ENCODE peak calls at places on chromosome 11, in six cellular contexts. J is kidney, S is A549, O is H9, T is IMR-90, G is endodermal cell. R is an unnamed sample. For H3K9me3, the result is how much of the 10 kb centered on the place peaks cover.

GRCh38 chr11:22703040-22703439 is 36.6 kb downstream of the GAS2 start:
- DNase-seq in J (no peak), S (peak), O (no peak), T (peak), G (no peak), R (peak)

GRCh38 chr11:112584674-112585073 is 324.0 kb upstream of the PLET1 start:
- DNase-seq in J (no peak), S (no peak), O (peak), T (no peak), G (peak), R (no peak)

GRCh38 chr11:123560001-123560400 is 94.4 kb downstream of the SCN3B start:
- DNase-seq in J (peak), S (no peak), O (no peak), T (peak), G (no peak), R (peak)

GRCh38 chr11:79809487-79809886 is 368.7 kb upstream of the TENM4 start:
- DNase-seq in J (no peak), S (no peak), O (no peak), T (no peak), G (no peak), R (no peak)

GRCh38 chr11:261624-262023 is 16.6 kb upstream of the NLRP6 start:
- DNase-seq in J (no peak), S (no peak), O (no peak), T (no peak), G (no peak), R (no peak)

GRCh38 chr11:34105957-34106504 is 602 bp downstream of the NAT10 start:
- DNase-seq in J (no peak), S (no peak), O (no peak), T (peak), G (no peak), R (no peak)

GRCh38 chr11:79150966-79151365 is 289.9 kb downstream of the TENM4 start:
- DNase-seq in J (no peak), S (no peak), O (no peak), T (peak), G (peak), R (no peak)

GRCh38 chr11:128210148-128210940 is 377.0 kb downstream of the ETS1 start:
- DNase-seq in J (no peak), S (peak), O (peak), T (peak), G (peak), R (no peak)

GRCh38 chr11:57180141-57180561 is 1.6 kb upstream of the LRRC55 start:
- DNase-seq in J (no peak), S (no peak), O (peak), T (no peak), G (peak), R (no peak)

GRCh38 chr11:57180964-57181363 is 789 bp upstream of the LRRC55 start:
- DNase-seq in J (no peak), S (no peak), O (no peak), T (no peak), G (no peak), R (no peak)

GRCh38 chr11:57181678-57182305 is at the start of gene LRRC55:
- DNase-seq in J (no peak), S (no peak), O (no peak), T (no peak), G (no peak), R (no peak)

GRCh38 chr11:57182896-57183295 is 1.1 kb downstream of the LRRC55 start:
- DNase-seq in J (no peak), S (no peak), O (no peak), T (no peak), G (no peak), R (no peak)

GRCh38 chr11:57179701-57180100 is 2.1 kb upstream of the LRRC55 start:
- DNase-seq in J (no peak), S (no peak), O (no peak), T (no peak), G (no peak), R (no peak)
- H3K9me3 ChIP-seq in J (under half), S (under half), O (under half), T (under half), G (under half), R (under half)

DNA sequence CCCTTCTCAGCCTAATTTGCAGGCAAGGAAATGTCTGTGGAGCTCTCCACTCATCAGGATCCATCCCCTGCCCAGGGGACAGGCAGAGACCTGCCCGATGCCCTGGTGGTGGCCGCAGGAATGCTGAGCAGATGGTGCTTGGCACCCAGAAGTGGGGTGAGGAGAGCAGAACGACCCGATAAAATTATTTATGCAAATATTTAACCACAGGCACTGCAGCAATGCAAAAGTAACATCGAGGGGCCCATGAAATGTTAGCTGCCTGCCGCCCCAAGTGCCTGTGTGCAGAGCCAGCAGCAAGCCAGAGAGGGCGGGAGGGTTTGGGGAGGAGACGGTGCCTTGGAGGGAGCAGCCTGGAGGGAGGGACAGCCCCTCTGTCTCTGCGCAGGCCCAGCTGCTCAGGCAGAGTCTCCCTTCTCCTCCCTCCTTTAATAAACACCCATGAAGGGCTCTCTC is 205.5 kb downstream of the CTTN start:
- DNase-seq in J (peak), S (no peak), O (no peak), T (no peak), G (no peak), R (no peak)
- H3K9me3 ChIP-seq in J (under half), S (under half), O (under half), T (under half), G (under half), R (under half)

GRCh38 chr11:67267188-67268035 is 1.1 kb downstream of the GRK2 start:
- DNase-seq in J (peak), S (no peak), O (no peak), T (no peak), G (no peak), R (peak)
- H3K9me3 ChIP-seq in J (under half), S (under half), O (under half), T (under half), G (under half), R (under half)

DNA sequence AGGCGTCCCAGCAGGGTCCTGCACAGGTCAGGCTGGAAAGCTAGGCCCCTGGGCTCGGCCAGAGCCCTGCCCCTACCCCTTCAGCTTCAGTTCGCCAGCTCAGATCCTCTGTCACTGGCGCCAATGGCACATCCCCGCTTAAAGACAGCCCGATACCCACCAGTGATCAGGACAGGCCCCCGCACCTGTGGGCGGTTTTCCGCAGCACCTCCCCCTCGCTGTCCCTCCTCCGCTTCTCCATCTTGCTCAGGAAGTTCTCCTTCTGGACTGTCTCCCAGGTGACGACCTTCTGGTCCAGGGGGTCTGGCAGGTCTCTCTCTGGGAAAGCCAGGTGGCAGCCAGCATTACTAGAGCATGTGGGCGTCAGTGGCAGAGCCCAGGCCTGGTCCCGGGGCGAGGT is 5.9 kb downstream of the TSSC4 start:
- DNase-seq in J (no peak), S (no peak), O (no peak), T (no peak), G (no peak), R (no peak)
- H3K9me3 ChIP-seq in J (under half), S (under half), O (under half), T (under half), G (under half), R (under half)

DNA sequence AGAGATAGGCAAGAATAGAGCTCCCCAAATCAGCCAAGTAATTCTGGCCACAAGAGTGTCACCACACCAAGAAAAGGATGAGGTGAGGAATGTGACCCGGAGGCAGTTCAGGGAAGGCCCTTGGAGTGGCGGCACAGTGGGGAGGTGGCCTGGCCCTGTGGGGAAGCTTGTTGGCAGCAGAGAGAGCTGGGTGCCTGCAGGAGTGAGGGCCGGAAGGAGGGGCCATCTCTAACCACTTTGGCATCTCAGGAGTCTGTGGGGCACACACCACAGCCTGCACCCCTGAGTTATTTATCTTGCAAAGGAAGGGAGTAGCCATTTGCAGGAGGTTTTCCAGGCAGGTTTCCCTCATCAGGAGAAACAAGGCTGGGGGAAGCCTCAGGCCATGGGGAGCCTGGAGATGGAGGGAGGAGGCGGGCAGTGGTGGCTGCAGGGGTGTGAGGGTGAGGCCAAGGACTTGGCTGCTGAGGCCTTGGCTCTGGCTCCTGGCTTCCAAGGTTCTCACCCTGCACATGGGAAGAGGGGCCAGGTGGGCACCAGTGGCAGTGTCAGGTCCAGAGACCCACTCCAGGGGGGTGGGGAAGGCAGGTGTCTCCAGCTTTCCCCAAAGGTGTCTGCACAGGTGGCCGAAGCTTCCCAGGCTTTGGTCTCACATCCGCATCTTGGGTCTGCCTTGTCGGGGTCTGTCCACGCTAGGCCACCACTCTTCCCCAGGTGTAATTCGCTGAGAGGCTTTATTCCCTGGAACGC is 370.2 kb downstream of the CTTN start:
- DNase-seq in J (no peak), S (no peak), O (no peak), T (no peak), G (no peak), R (no peak)
- H3K9me3 ChIP-seq in J (under half), S (under half), O (under half), T (under half), G (under half), R (under half)

GRCh38 chr11:2595205-2595604 is 104.6 kb downstream of the KCNQ1OT1 start:
- DNase-seq in J (no peak), S (no peak), O (no peak), T (no peak), G (no peak), R (no peak)

GRCh38 chr11:2594267-2594666 is 105.5 kb downstream of the KCNQ1OT1 start:
- DNase-seq in J (no peak), S (no peak), O (no peak), T (no peak), G (no peak), R (no peak)

GRCh38 chr11:2599561-2600189 is 100.1 kb downstream of the KCNQ1OT1 start:
- DNase-seq in J (no peak), S (no peak), O (peak), T (no peak), G (peak), R (no peak)
- H3K9me3 ChIP-seq in J (under half), S (under half), O (under half), T (under half), G (under half), R (under half)

DNA sequence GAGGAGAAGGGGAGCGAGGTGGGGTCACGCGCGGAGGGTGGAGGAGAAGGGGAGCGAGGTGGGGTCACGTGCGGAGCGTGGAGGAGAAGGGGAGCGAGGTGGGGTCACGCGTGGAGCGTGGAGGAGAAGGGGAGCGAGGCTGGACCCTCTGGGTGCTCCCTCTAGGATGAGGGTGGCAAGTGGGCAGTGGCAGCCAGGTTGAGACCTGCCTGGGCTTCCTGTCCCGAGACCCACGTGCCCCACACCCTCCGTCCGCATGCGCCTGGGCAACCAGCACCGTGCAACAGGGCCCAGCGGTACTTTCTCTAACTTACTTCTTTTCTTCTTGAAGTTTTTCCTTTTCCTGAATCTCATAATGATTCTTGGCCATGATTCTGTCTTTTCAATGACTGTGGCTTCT is 11.1 kb downstream of the MRPL21 start:
- DNase-seq in J (no peak), S (no peak), O (no peak), T (no peak), G (no peak), R (no peak)
- H3K9me3 ChIP-seq in J (under half), S (under half), O (under half), T (under half), G (under half), R (under half)

DNA sequence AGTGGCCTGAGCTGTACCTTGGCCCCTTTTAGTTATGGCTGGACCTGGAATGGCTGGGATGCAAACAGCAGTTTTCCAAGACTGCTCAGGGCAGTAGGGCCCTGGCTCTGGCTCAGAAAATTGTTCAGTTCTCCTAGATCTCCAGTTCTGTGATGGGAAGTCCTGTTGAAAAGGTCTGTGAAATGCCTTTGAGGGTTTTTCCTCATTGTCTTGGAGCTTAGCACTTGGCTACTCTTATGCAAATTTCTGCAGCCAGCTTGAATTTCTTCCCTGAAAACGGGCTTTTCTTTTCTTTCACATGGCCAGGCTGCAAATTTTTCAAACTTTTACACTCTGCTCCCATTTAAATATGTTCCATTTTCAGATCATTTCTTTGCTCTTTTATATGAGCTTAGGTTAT is 33.2 kb downstream of the OR4A15 start:
- DNase-seq in J (no peak), S (no peak), O (no peak), T (no peak), G (no peak), R (no peak)
- H3K9me3 ChIP-seq in J (under half), S (under half), O (half or more), T (under half), G (half or more), R (under half)

R was measured in CD4-positive, CD25-positive, alpha-beta regulatory T cell.